ENCODE peak calls at places on chromosomes 7 and 10, in ten cellular contexts. C, T, Q, W, B, X, F, I, U and P are unnamed samples.

GRCh38 chr10:133133471-133134231 is 26.4 kb upstream of the KNDC1 start:
- DNase-seq in C (peak), T (no peak), Q (peak), W (no peak), B (peak), X (peak), F (no peak), I (no peak), U (no peak), P (no peak)

GRCh38 chr10:44828515-44829142 is 82.5 kb upstream of the TMEM72 start:
- DNase-seq in C (no peak), T (no peak), Q (no peak), W (no peak), B (peak), X (peak), F (no peak), I (no peak), U (no peak), P (no peak)

GRCh38 chr7:135200824-135201331 is 10.4 kb downstream of the WDR91 start:
- DNase-seq in C (no peak), T (no peak), Q (no peak), W (no peak), B (no peak), X (no peak), F (no peak), I (no peak), U (no peak), P (no peak)

GRCh38 chr10:109762556-109762955 is 160.8 kb downstream of the XPNPEP1 start:
- DNase-seq in C (no peak), T (no peak), Q (no peak), W (no peak), B (no peak), X (no peak), F (no peak), I (no peak), U (no peak), P (no peak)

GRCh38 chr10:104736006-104736405 is 94.9 kb downstream of the SORCS3 start:
- DNase-seq in C (no peak), T (no peak), Q (no peak), W (no peak), B (peak), X (no peak), F (no peak), I (no peak), U (no peak), P (no peak)

GRCh38 chr10:123449234-123449962 is 216.8 kb upstream of the GPR26 start:
- DNase-seq in C (no peak), T (no peak), Q (no peak), W (no peak), B (no peak), X (no peak), F (no peak), I (no peak), U (no peak), P (no peak)

GRCh38 chr7:155931386-155932085 is 119.3 kb upstream of the SHH start:
- DNase-seq in C (no peak), T (no peak), Q (no peak), W (no peak), B (no peak), X (no peak), F (no peak), I (no peak), U (no peak), P (no peak)

GRCh38 chr7:22565315-22565811 is 65.4 kb upstream of the STEAP1B start:
- DNase-seq in C (peak), T (no peak), Q (no peak), W (peak), B (peak), X (no peak), F (peak), I (no peak), U (no peak), P (no peak)

GRCh38 chr7:34133983-34134782 is 228.8 kb downstream of the BMPER start:
- DNase-seq in C (peak), T (peak), Q (no peak), W (no peak), B (peak), X (peak), F (peak), I (no peak), U (peak), P (no peak)

GRCh38 chr7:143408686-143409551 is at the start of gene EPHA1:
- DNase-seq in C (no peak), T (no peak), Q (peak), W (no peak), B (no peak), X (no peak), F (no peak), I (no peak), U (peak), P (peak)

GRCh38 chr7:92961966-92962365 is 125.6 kb upstream of the CDK6 start:
- DNase-seq in C (no peak), T (no peak), Q (no peak), W (no peak), B (no peak), X (no peak), F (no peak), I (no peak), U (no peak), P (no peak)

GRCh38 chr10:29522038-29522855 is 112.5 kb downstream of the SVIL start:
- DNase-seq in C (no peak), T (no peak), Q (no peak), W (no peak), B (no peak), X (no peak), F (peak), I (no peak), U (no peak), P (no peak)

GRCh38 chr7:16233519-16233918 is 187.8 kb downstream of the CRPPA start:
- DNase-seq in C (no peak), T (no peak), Q (no peak), W (no peak), B (no peak), X (no peak), F (no peak), I (no peak), U (no peak), P (no peak)

GRCh38 chr10:114920459-114920858 is 17.5 kb upstream of the TRUB1 start:
- DNase-seq in C (no peak), T (no peak), Q (no peak), W (no peak), B (no peak), X (no peak), F (no peak), I (no peak), U (peak), P (no peak)

GRCh38 chr7:155815332-155816191 is 3.3 kb upstream of the SHH start:
- DNase-seq in C (peak), T (peak), Q (peak), W (peak), B (peak), X (no peak), F (peak), I (no peak), U (peak), P (peak)

GRCh38 chr7:142881586-142882337 is 3.8 kb downstream of the TRPV6 start:
- DNase-seq in C (no peak), T (no peak), Q (no peak), W (no peak), B (no peak), X (no peak), F (no peak), I (no peak), U (no peak), P (no peak)

GRCh38 chr10:131892817-131893675 is 7.8 kb upstream of the PPP2R2D start:
- DNase-seq in C (no peak), T (no peak), Q (no peak), W (no peak), B (no peak), X (no peak), F (no peak), I (no peak), U (no peak), P (no peak)

GRCh38 chr7:123692471-123692877 is 36.8 kb downstream of the LMOD2 start:
- DNase-seq in C (no peak), T (no peak), Q (no peak), W (no peak), B (no peak), X (no peak), F (no peak), I (no peak), U (no peak), P (no peak)

GRCh38 chr7:149292101-149292823 is 30.3 kb downstream of the ZNF783 start:
- DNase-seq in C (no peak), T (no peak), Q (no peak), W (no peak), B (no peak), X (no peak), F (no peak), I (no peak), U (no peak), P (no peak)

GRCh38 chr7:29877196-29877595 is 70.9 kb downstream of the WIPF3 start:
- DNase-seq in C (no peak), T (no peak), Q (no peak), W (no peak), B (no peak), X (no peak), F (no peak), I (no peak), U (no peak), P (no peak)

GRCh38 chr10:106537866-106538265 is 626.6 kb downstream of the SORCS1 start:
- DNase-seq in C (no peak), T (no peak), Q (no peak), W (no peak), B (no peak), X (no peak), F (no peak), I (no peak), U (no peak), P (no peak)

GRCh38 chr10:4883079-4883739 is 57.2 kb downstream of the AKR1E2 start:
- DNase-seq in C (no peak), T (no peak), Q (no peak), W (no peak), B (no peak), X (no peak), F (no peak), I (no peak), U (no peak), P (no peak)

GRCh38 chr10:133379152-133379800 is at the start of gene PAOX:
- DNase-seq in C (peak), T (peak), Q (peak), W (peak), B (peak), X (peak), F (peak), I (no peak), U (peak), P (peak)

GRCh38 chr7:129066290-129067131 is 11.6 kb upstream of the TNPO3 start:
- DNase-seq in C (no peak), T (no peak), Q (no peak), W (no peak), B (no peak), X (no peak), F (peak), I (peak), U (peak), P (no peak)

GRCh38 chr7:23966941-23967340 is 256.9 kb downstream of the STK31 start:
- DNase-seq in C (no peak), T (no peak), Q (no peak), W (no peak), B (no peak), X (no peak), F (peak), I (no peak), U (no peak), P (no peak)

GRCh38 chr10:69332278-69333010 is 54.1 kb downstream of the HK1 start:
- DNase-seq in C (no peak), T (no peak), Q (no peak), W (no peak), B (no peak), X (no peak), F (no peak), I (no peak), U (no peak), P (no peak)

GRCh38 chr7:106609416-106609815 is 51.5 kb downstream of the CCDC71L start:
- DNase-seq in C (no peak), T (no peak), Q (no peak), W (no peak), B (no peak), X (no peak), F (peak), I (no peak), U (no peak), P (no peak)

GRCh38 chr7:139702313-139702731 is 75.5 kb downstream of the HIPK2 start:
- DNase-seq in C (peak), T (no peak), Q (no peak), W (no peak), B (peak), X (no peak), F (no peak), I (no peak), U (no peak), P (no peak)